ENCODE peak calls at places on chromosomes 16 and 17, in nine cellular contexts. N, K, V, C, O, R, T, I and H are unnamed samples.

GRCh38 chr16:23874613-23875294 is 39.0 kb downstream of the PRKCB start:
- DNase-seq in N (no peak), K (no peak), V (no peak), C (peak), O (no peak), R (peak), T (no peak), I (no peak), H (peak)

GRCh38 chr16:14302031-14302398 is 230.9 kb downstream of the MRTFB start:
- DNase-seq in N (peak), K (peak), V (peak), C (peak), O (no peak), R (peak), T (peak), I (no peak), H (peak)

GRCh38 chr16:1668612-1669319 is 9.3 kb upstream of the JPT2 start:
- DNase-seq in N (no peak), K (no peak), V (no peak), C (no peak), O (no peak), R (no peak), T (no peak), I (no peak), H (no peak)

GRCh38 chr17:49231563-49231894 is 942 bp upstream of the PHOSPHO1 start:
- DNase-seq in N (no peak), K (no peak), V (no peak), C (no peak), O (no peak), R (no peak), T (no peak), I (no peak), H (no peak)

GRCh38 chr16:57959121-57959520 is 11.8 kb downstream of the CNGB1 start:
- DNase-seq in N (no peak), K (no peak), V (no peak), C (no peak), O (no peak), R (no peak), T (no peak), I (no peak), H (no peak)

GRCh38 chr17:59498421-59499307 is 66.7 kb upstream of the DHX40 start:
- DNase-seq in N (no peak), K (peak), V (no peak), C (peak), O (no peak), R (no peak), T (no peak), I (no peak), H (peak)

GRCh38 chr17:12041316-12041715 is 20.6 kb downstream of the MAP2K4 start:
- DNase-seq in N (peak), K (peak), V (no peak), C (peak), O (no peak), R (peak), T (no peak), I (no peak), H (peak)

GRCh38 chr16:2033057-2033911 is 6.6 kb downstream of the NHERF2 start:
- DNase-seq in N (peak), K (peak), V (no peak), C (peak), O (peak), R (no peak), T (peak), I (peak), H (peak)

GRCh38 chr16:47732122-47732805 is 271.1 kb downstream of the PHKB start:
- DNase-seq in N (peak), K (peak), V (no peak), C (peak), O (no peak), R (peak), T (no peak), I (no peak), H (peak)

GRCh38 chr16:86756882-86757703 is 178.7 kb downstream of the FOXL1 start:
- DNase-seq in N (no peak), K (no peak), V (no peak), C (no peak), O (no peak), R (no peak), T (no peak), I (no peak), H (no peak)

GRCh38 chr16:81238296-81239011 is at the start of gene BCO1:
- DNase-seq in N (peak), K (peak), V (no peak), C (peak), O (peak), R (peak), T (no peak), I (peak), H (peak)

GRCh38 chr17:77827461-77827968 is 131.0 kb upstream of the TNRC6C start:
- DNase-seq in N (no peak), K (no peak), V (no peak), C (no peak), O (no peak), R (no peak), T (peak), I (no peak), H (no peak)

GRCh38 chr17:2749058-2749783 is at the start of gene CCDC92B:
- DNase-seq in N (no peak), K (no peak), V (no peak), C (no peak), O (no peak), R (no peak), T (no peak), I (no peak), H (no peak)

GRCh38 chr16:79653337-79654000 is 52.9 kb upstream of the MAF start:
- DNase-seq in N (no peak), K (peak), V (no peak), C (no peak), O (peak), R (peak), T (no peak), I (no peak), H (peak)

GRCh38 chr17:83057793-83058477 is 21.5 kb upstream of the METRNL start:
- DNase-seq in N (no peak), K (no peak), V (no peak), C (no peak), O (peak), R (no peak), T (peak), I (peak), H (no peak)

GRCh38 chr16:24382929-24383328 is 126.8 kb downstream of the CACNG3 start:
- DNase-seq in N (no peak), K (no peak), V (no peak), C (no peak), O (no peak), R (no peak), T (no peak), I (no peak), H (no peak)

GRCh38 chr16:85611455-85612190 is 1.5 kb upstream of the GSE1 start:
- DNase-seq in N (peak), K (peak), V (peak), C (peak), O (peak), R (peak), T (peak), I (peak), H (peak)

GRCh38 chr16:17529982-17530760 is 59.4 kb upstream of the XYLT1 start:
- DNase-seq in N (no peak), K (no peak), V (no peak), C (no peak), O (no peak), R (no peak), T (no peak), I (no peak), H (no peak)

GRCh38 chr16:90077757-90078593 is 844 bp upstream of the PRDM7 start:
- DNase-seq in N (peak), K (peak), V (peak), C (peak), O (peak), R (peak), T (no peak), I (no peak), H (peak)

GRCh38 chr17:63545302-63545928 is 4.9 kb upstream of the DCAF7 start:
- DNase-seq in N (no peak), K (no peak), V (no peak), C (peak), O (no peak), R (no peak), T (no peak), I (no peak), H (no peak)

GRCh38 chr16:49876716-49877129 is 20.8 kb upstream of the ZNF423 start:
- DNase-seq in N (no peak), K (peak), V (no peak), C (no peak), O (peak), R (no peak), T (peak), I (no peak), H (peak)

GRCh38 chr16:67459066-67459857 is 21.7 kb downstream of the ATP6V0D1 start:
- DNase-seq in N (no peak), K (peak), V (no peak), C (no peak), O (no peak), R (no peak), T (peak), I (no peak), H (no peak)

GRCh38 chr17:82195675-82196258 is 16.9 kb downstream of the CCDC57 start:
- DNase-seq in N (no peak), K (peak), V (no peak), C (peak), O (no peak), R (no peak), T (no peak), I (no peak), H (no peak)

GRCh38 chr17:45376171-45376564 is 56.5 kb downstream of the ARHGAP27 start:
- DNase-seq in N (no peak), K (no peak), V (no peak), C (no peak), O (no peak), R (no peak), T (no peak), I (no peak), H (no peak)

GRCh38 chr17:72517413-72518237 is 396.8 kb downstream of the SOX9 start:
- DNase-seq in N (no peak), K (no peak), V (no peak), C (no peak), O (no peak), R (no peak), T (no peak), I (no peak), H (no peak)

GRCh38 chr17:29112780-29113295 is 67.4 kb downstream of the MYO18A start:
- DNase-seq in N (no peak), K (peak), V (no peak), C (peak), O (no peak), R (no peak), T (peak), I (peak), H (no peak)

GRCh38 chr17:31654936-31655335 is 204.1 kb downstream of the COPRS start:
- DNase-seq in N (peak), K (no peak), V (no peak), C (no peak), O (no peak), R (peak), T (no peak), I (no peak), H (no peak)

GRCh38 chr17:61175298-61176142 is 224.1 kb upstream of the TBX2 start:
- DNase-seq in N (no peak), K (no peak), V (no peak), C (no peak), O (no peak), R (no peak), T (no peak), I (no peak), H (no peak)

GRCh38 chr16:88876942-88877526 is 10.6 kb upstream of the PABPN1L start:
- DNase-seq in N (no peak), K (no peak), V (no peak), C (no peak), O (no peak), R (no peak), T (no peak), I (no peak), H (no peak)

GRCh38 chr16:28504707-28505404 is 1.8 kb downstream of the IL27 start:
- DNase-seq in N (no peak), K (no peak), V (no peak), C (no peak), O (no peak), R (peak), T (no peak), I (no peak), H (no peak)
- H3K4me3 ChIP-seq in N (no peak), K (no peak), V (no peak), C (no peak), O (no peak), R (no peak), T (no peak), I (no peak), H (no peak)

DNA sequence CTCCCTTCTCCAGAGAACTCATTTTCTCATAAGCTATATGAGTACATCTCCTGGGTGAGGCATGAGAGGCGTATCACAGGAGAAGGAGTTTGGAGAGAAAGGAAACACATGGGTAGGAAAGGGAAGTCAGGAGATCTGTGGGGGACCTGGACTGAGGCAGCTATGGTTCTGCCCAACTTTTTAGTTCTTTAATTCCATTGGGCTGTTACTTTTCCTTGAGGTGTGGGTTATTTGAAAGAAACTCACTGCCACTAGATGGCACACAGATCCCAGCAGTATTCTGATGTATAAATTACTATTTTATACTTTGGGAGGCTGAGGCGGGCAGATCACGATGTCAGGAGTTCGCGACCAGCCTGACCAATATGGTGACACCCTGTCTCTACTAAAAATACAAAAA is 63.6 kb downstream of the NUP93 start:
- DNase-seq in N (peak), K (peak), V (peak), C (peak), O (no peak), R (peak), T (no peak), I (no peak), H (peak)
- TF ChIP-seq CTCF in N (peak), K (peak), V (peak), C (peak), O (no peak), R (peak), T (no peak), I (peak), H (peak)

DNA sequence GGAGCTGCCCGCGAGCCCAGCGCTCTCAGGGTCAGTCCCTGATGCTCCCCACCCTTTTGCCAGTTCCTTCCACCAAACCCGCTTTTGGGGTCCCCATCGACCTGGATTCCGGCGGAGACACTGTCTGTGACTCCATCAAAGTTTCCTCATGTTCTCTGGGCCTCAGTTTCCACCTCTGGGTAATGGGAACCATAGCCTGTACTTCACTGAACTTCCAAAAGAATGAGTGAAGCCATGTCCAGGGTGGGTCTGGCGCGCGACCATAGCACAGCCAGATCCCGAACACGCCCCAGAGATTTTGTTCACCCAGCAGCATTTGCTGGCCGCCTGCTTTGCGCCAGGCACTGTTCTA is 328 bp downstream of the SDR42E2 start:
- DNase-seq in N (no peak), K (no peak), V (no peak), C (no peak), O (no peak), R (no peak), T (no peak), I (no peak), H (no peak)
- H3K4me3 ChIP-seq in N (no peak), K (no peak), V (no peak), C (no peak), O (no peak), R (no peak), T (peak), I (peak), H (no peak)

GRCh38 chr17:65418622-65419021 is 142.8 kb downstream of the AXIN2 start:
- DNase-seq in N (no peak), K (no peak), V (no peak), C (no peak), O (no peak), R (no peak), T (no peak), I (no peak), H (no peak)
- TF ChIP-seq CTCF in N (no peak), K (no peak), V (peak), C (no peak), O (no peak), R (no peak), T (no peak), I (no peak), H (peak)

GRCh38 chr17:38452719-38453118 is 24.5 kb downstream of the ARHGAP23 start:
- DNase-seq in N (no peak), K (no peak), V (no peak), C (no peak), O (peak), R (no peak), T (no peak), I (no peak), H (no peak)

GRCh38 chr17:38449364-38449763 is 21.1 kb downstream of the ARHGAP23 start:
- DNase-seq in N (no peak), K (peak), V (no peak), C (no peak), O (peak), R (peak), T (no peak), I (no peak), H (no peak)

GRCh38 chr17:38451840-38452529 is 23.7 kb downstream of the ARHGAP23 start:
- DNase-seq in N (peak), K (peak), V (no peak), C (peak), O (peak), R (peak), T (no peak), I (no peak), H (peak)

GRCh38 chr17:38451030-38451839 is 23.0 kb downstream of the ARHGAP23 start:
- DNase-seq in N (peak), K (peak), V (no peak), C (peak), O (peak), R (peak), T (no peak), I (no peak), H (peak)

GRCh38 chr17:38450699-38451029 is 22.4 kb downstream of the ARHGAP23 start:
- DNase-seq in N (no peak), K (no peak), V (no peak), C (no peak), O (no peak), R (no peak), T (no peak), I (no peak), H (no peak)
- H3K4me3 ChIP-seq in N (no peak), K (peak), V (no peak), C (no peak), O (no peak), R (no peak), T (no peak), I (peak), H (no peak)